ENCODE peak calls at places on chromosomes 3 and 15, in ten cellular contexts. R is NB4, Y is IMR-90, N is neural progenitor cell, P is heart left ventricle, B is dorsolateral prefrontal cortex, M is K562, Q is pancreas, U is ovary, K is body of pancreas. V is an unnamed sample.
A peak's percentile ranks its signal among the peaks of the same experiment; 100 is the strongest.

GRCh38 chr15:37793851-37794250 is 140.6 kb upstream of the TMCO5A start:
- DNase-seq in R (peak; percentile 2), Y (no peak), N (peak; percentile 40), P (no peak), B (no peak), M (no peak), Q (no peak), U (no peak), K (no peak), V (no peak)

GRCh38 chr3:46662771-46663551 is 30.5 kb downstream of the ALS2CL start:
- DNase-seq in R (no peak), Y (peak; percentile 69), N (no peak), P (peak; percentile 31), B (peak; percentile 76), M (no peak), Q (no peak), U (peak; percentile 34), K (no peak), V (no peak)

GRCh38 chr3:67009716-67010115 is 11.6 kb downstream of the KBTBD8 start:
- DNase-seq in R (no peak), Y (no peak), N (no peak), P (no peak), B (no peak), M (no peak), Q (no peak), U (no peak), K (no peak), V (no peak)

GRCh38 chr15:77135181-77135580 is 64.3 kb upstream of the TSPAN3 start:
- DNase-seq in R (no peak), Y (no peak), N (no peak), P (no peak), B (no peak), M (no peak), Q (no peak), U (no peak), K (no peak), V (no peak)

GRCh38 chr3:183163563-183163962 is 1.0 kb upstream of the LAMP3 start:
- DNase-seq in R (no peak), Y (no peak), N (no peak), P (no peak), B (no peak), M (no peak), Q (no peak), U (no peak), K (no peak), V (no peak)

GRCh38 chr15:81491414-81492101 is 117.5 kb upstream of the TMC3 start:
- DNase-seq in R (no peak), Y (peak; percentile 41), N (no peak), P (no peak), B (no peak), M (no peak), Q (no peak), U (no peak), K (no peak), V (no peak)

GRCh38 chr3:73433681-73434080 is 191.1 kb downstream of the PDZRN3 start:
- DNase-seq in R (no peak), Y (peak; percentile 30), N (no peak), P (no peak), B (no peak), M (no peak), Q (no peak), U (no peak), K (no peak), V (no peak)

GRCh38 chr3:138227650-138228049 is 40.5 kb downstream of the ARMC8 start:
- DNase-seq in R (no peak), Y (peak; percentile 81), N (no peak), P (no peak), B (no peak), M (no peak), Q (no peak), U (no peak), K (no peak), V (no peak)

GRCh38 chr3:107969994-107970896 is 120.6 kb downstream of the CD47 start:
- DNase-seq in R (no peak), Y (peak; percentile 16), N (no peak), P (peak; percentile 21), B (no peak), M (no peak), Q (peak; percentile 68), U (no peak), K (peak; percentile 34), V (no peak)

GRCh38 chr15:76217029-76217866 is 94.0 kb downstream of the ETFA start:
- DNase-seq in R (no peak), Y (peak; percentile 57), N (no peak), P (no peak), B (no peak), M (no peak), Q (no peak), U (no peak), K (no peak), V (no peak)

GRCh38 chr15:78956937-78957336 is 12.1 kb upstream of the CTSH start:
- DNase-seq in R (no peak), Y (no peak), N (no peak), P (no peak), B (no peak), M (no peak), Q (no peak), U (no peak), K (no peak), V (no peak)

GRCh38 chr3:39143051-39143885 is 10.1 kb downstream of the CSRNP1 start:
- DNase-seq in R (no peak), Y (no peak), N (no peak), P (no peak), B (no peak), M (no peak), Q (no peak), U (no peak), K (no peak), V (no peak)

GRCh38 chr3:141430326-141430725 is 56.5 kb upstream of the RASA2 start:
- DNase-seq in R (no peak), Y (no peak), N (peak; percentile 23), P (no peak), B (no peak), M (no peak), Q (no peak), U (no peak), K (no peak), V (no peak)

GRCh38 chr3:144470646-144471045 is 499.0 kb downstream of the DIPK2A start:
- DNase-seq in R (no peak), Y (no peak), N (no peak), P (no peak), B (no peak), M (no peak), Q (no peak), U (no peak), K (no peak), V (no peak)

GRCh38 chr15:22839046-22839705 is 710 bp downstream of the NIPA2 start:
- DNase-seq in R (peak; percentile 13), Y (no peak), N (no peak), P (no peak), B (no peak), M (no peak), Q (no peak), U (no peak), K (no peak), V (no peak)

DNA sequence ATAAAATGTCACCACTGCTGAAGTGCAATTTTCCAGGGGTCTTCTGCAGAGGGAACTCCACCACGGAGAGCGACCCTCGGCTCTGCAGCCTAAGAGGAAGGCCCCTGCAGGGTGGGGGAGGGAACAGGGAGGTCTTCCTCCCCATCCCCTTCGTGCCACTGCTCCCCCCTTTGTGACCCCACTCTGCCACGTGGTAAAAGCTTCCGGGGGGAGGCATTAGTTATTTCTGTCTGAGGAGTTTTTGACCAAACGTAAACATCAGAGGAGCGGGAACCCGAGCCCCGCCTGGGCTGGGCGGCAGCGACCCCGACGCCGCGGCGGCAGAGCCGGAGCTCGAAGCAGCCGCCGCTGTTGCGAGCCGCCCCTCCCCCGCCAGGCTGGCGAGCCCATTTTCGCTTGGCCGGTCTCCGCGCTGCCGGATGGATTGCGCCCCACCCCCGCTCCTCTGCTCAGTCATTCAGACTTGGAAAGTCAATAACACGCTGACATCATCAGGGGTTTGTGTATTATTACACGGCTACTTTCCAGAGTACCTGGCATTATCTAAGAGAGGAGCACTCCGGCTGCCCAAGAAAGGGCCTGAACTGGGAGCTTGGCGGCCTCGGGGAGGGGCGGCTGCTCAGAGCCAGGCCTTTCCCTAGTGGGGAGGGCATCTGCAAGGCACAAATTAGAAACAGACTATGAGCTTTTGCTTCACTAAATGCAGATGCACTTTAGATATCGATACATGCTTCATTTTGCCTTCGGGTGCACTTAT is 162.5 kb upstream of the TBL1XR1 start:
- DNase-seq in R (peak; percentile 96), Y (peak; percentile 99), N (peak; percentile 96), P (peak; percentile 96), B (peak; percentile 84), M (peak; percentile 98), Q (peak; percentile 95), U (peak; percentile 98), K (peak; percentile 97), V (peak; percentile 99)
- H3K4me3 ChIP-seq in R (peak overlapping the region; percentile 48), Y (peak overlapping the region; percentile 5), N (peak overlapping the region; percentile 31), P (peak overlapping the region; percentile 56), B (peak overlapping the region; percentile 54), M (peak overlapping the region; percentile 7), Q (peak overlapping the region; percentile 40), U (peak overlapping the region; percentile 32), K (no peak overlapping the region), V (peak overlapping the region; percentile 22)

DNA sequence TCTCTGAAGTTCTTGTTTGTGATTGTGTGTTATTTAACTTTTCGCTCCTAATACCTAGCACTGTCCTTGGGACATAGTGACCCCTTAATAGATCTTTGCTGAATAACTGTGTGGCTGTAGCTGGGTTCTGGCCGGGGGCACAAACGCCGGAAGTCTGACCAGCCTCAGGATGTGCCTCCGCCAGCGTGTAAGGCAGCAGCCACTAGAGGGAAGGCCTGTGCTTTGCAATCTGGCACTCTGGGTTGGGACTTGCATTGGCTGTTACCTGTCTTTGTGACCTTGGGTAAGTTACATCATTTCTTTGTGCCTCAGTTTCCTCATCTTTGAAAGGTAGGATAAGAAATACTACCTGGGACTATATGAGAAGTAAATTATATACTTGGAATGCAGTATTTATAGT is 158.7 kb downstream of the GHSR start:
- DNase-seq in R (no peak), Y (no peak), N (peak; percentile 43), P (peak; percentile 47), B (no peak), M (no peak), Q (no peak), U (no peak), K (no peak), V (no peak)
- TF ChIP-seq CTCF in R (no peak), Y (no peak), N (peak; percentile 49), P (peak; percentile 54), B (no peak), M (peak; percentile 39), Q (no peak), U (no peak), K (no peak), V (peak; percentile 40)

GRCh38 chr3:32819086-32819450 is 1.3 kb downstream of the TRIM71 start:
- DNase-seq in R (no peak), Y (no peak), N (no peak), P (no peak), B (no peak), M (no peak), Q (no peak), U (no peak), K (no peak), V (no peak)
- H3K4me3 ChIP-seq in R (peak overlapping the region; percentile 72), Y (no peak overlapping the region), N (peak overlapping the region; percentile 98), P (no peak overlapping the region), B (no peak overlapping the region), M (no peak overlapping the region), Q (no peak overlapping the region), U (no peak overlapping the region), K (no peak overlapping the region), V (no peak overlapping the region)

DNA sequence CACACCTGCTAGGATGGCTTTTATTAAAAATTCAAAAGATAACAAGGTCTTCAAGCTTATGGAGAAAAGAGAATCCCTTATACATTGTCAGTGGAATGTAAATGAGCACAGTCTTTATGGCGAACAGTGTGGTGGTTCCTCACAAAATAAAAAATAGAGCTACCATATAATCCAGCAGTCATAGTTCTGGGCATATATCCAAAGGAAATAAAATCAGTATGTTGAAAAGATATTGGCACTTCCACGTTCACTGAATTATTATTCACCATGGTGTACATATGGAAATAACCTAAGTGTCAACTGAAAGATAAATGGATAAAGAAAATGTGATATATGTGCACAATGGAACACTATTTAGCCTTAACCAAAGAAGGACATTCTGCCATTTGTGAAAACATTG is 1161.2 kb downstream of the ROBO2 start:
- DNase-seq in R (no peak), Y (no peak), N (no peak), P (no peak), B (no peak), M (no peak), Q (no peak), U (no peak), K (no peak), V (no peak)
- TF ChIP-seq CTCF in R (no peak), Y (no peak), N (no peak), P (no peak), B (no peak), M (no peak), Q (no peak), U (no peak), K (no peak), V (no peak)

V was measured in HFF-Myc.